ENCODE peak calls at places on chromosomes 16 and 17, in six cellular contexts. D is PC-3, E is progenitor cell of endocrine pancreas, V is psoas muscle, H is Caco-2, R is heart left ventricle. Y is an unnamed sample.

GRCh38 chr16:9053006-9053601 is 38.3 kb upstream of the HAPSTR1 start:
- DNase-seq in H (peak; percentile 85), E (peak; percentile 55), V (peak; percentile 51), D (peak; percentile 32), R (peak; percentile 80), Y (peak; percentile 85)

GRCh38 chr16:77683845-77684526 is 38.3 kb upstream of the NUDT7 start:
- DNase-seq in H (no peak), V (no peak), D (no peak), R (no peak), E (no peak), Y (no peak)

GRCh38 chr17:7916799-7917198 is 710 bp upstream of the RNF227 start:
- DNase-seq in E (no peak), R (no peak), H (no peak), V (no peak), D (no peak), Y (no peak)

GRCh38 chr16:4414187-4414909 is 2.0 kb downstream of the CORO7 start:
- DNase-seq in V (no peak), D (no peak), H (no peak), R (no peak), E (no peak), Y (no peak)

GRCh38 chr16:24980077-24980793 is 34.9 kb downstream of the ARHGAP17 start:
- DNase-seq in H (no peak), R (no peak), D (peak; percentile 48), E (no peak), V (peak; percentile 53), Y (peak; percentile 28)

GRCh38 chr16:2424061-2425007 is 4.9 kb upstream of the CCNF start:
- DNase-seq in R (no peak), D (no peak), H (no peak), V (no peak), E (no peak), Y (no peak)

GRCh38 chr17:70230883-70231282 is 61.6 kb downstream of the KCNJ2 start:
- DNase-seq in E (no peak), V (no peak), H (no peak), R (no peak), D (no peak), Y (no peak)

GRCh38 chr16:14649816-14650215 is 17.1 kb downstream of the BFAR start:
- DNase-seq in R (no peak), H (no peak), E (no peak), D (no peak), V (no peak), Y (no peak)

GRCh38 chr16:29641561-29641960 is 21.5 kb upstream of the SPN start:
- DNase-seq in E (no peak), H (no peak), R (no peak), V (no peak), D (no peak), Y (no peak)

GRCh38 chr17:51238253-51238887 is 21.5 kb downstream of the MBTD1 start:
- DNase-seq in D (no peak), E (no peak), H (no peak), V (no peak), R (no peak), Y (no peak)

GRCh38 chr16:4372578-4373355 is 1.1 kb downstream of the VASN start:
- DNase-seq in V (no peak), D (peak; percentile 67), R (peak; percentile 63), H (no peak), E (no peak), Y (peak; percentile 52)

GRCh38 chr17:35243459-35244204 is 760 bp downstream of the SLFN5 start:
- DNase-seq in R (peak; percentile 61), V (peak; percentile 58), E (peak; percentile 11), H (no peak), D (peak; percentile 60), Y (peak; percentile 39)

GRCh38 chr16:23434380-23434779 is 18.6 kb downstream of the COG7 start:
- DNase-seq in D (peak; percentile 71), E (no peak), V (no peak), R (no peak), H (peak; percentile 60), Y (peak; percentile 54)

GRCh38 chr17:73972056-73972455 is 231.4 kb upstream of the RPL38 start:
- DNase-seq in D (no peak), R (no peak), V (no peak), H (no peak), E (no peak), Y (no peak)

GRCh38 chr17:76385892-76386786 is 1.7 kb downstream of the SPHK1 start:
- DNase-seq in E (peak; percentile 74), H (peak; percentile 93), V (peak; percentile 87), D (peak; percentile 88), R (peak; percentile 84), Y (peak; percentile 89)

GRCh38 chr16:26697826-26698225 is 368.9 kb upstream of the C16orf82 start:
- DNase-seq in V (no peak), E (no peak), H (no peak), R (no peak), D (no peak), Y (no peak)

GRCh38 chr16:27703545-27703944 is 153.6 kb downstream of the KATNIP start:
- DNase-seq in D (no peak), E (no peak), H (no peak), R (no peak), V (no peak), Y (no peak)

GRCh38 chr17:58991718-58992331 is 114.9 kb downstream of the TRIM37 start:
- DNase-seq in D (peak; percentile 14), V (no peak), H (peak; percentile 30), R (no peak), E (no peak), Y (peak; percentile 24)

DNA sequence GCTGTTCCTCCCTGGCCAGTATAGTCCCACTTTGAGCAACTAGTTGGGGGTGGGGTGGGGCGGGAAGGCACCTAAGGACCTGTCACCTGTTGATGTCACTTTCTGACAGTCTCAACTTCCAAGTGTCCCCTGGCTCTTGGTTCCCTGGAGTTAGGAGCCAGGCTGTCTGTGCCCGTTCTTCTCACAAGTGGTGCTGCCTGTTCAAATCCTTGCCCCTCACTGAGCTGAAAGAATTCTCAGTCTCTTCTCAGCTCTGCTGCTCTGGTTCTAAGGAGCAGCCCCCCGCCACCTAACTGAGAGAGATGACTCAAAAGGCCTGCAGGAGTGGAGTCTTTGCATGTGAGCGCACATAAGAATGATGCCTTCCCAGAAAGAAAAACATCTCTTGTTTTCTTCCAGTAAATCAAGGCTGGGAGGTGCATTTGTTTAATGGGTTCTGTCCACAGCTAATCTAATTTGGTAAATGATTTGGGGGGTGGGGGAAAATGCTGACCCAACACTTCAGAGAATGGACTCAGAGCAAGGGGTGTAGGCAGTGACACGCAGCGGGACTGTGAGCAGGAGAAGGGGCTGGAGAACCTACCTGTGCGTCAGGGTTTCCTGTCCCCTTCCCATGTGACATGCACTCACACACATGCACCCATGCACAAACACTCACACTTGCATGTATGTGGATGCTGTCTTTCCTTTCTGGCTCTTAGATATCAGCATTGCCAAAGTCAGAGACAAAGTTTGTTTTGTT is 78.3 kb upstream of the NLRP1 start:
- DNase-seq in V (no peak), D (no peak), R (no peak), H (no peak), E (no peak), Y (no peak)
- TF ChIP-seq CTCF in V (no peak), D (no peak), R (no peak), H (no peak), E (no peak), Y (no peak)

DNA sequence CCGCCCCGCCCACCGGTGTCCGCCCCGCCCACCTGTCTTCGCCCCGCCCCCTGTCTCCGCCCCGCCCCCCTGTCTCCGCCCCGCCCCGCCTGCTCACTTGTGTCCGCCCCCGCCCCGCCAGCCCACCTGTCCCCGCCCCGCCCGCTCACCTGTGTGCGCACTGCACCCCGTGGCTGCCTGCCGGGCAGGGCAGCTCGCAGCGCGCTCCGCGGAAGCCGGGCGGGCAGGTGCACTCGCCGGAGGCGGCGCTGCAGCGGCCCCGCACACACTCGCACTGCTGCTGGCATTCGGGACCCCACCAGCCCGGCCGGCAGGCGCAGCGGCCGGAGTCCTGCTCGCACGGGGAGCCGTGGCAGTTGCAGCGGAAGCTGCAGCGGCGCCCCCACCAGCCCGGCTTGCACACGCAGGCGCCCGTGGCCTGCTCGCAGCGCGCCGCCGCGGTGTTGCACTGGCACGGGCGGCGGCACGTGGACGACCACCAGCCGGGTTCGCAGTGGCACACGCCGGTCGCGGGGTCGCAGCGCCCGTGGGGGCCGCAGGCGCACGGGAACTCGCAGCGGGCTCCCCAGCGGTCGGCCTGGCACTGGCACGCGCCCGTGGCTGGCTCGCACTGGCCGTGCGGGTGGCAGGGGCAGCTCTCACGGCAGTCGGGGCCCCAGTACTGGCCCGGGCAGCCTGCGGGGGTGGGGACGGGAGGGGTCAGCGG is 2.1 kb downstream of the SCARF1 start:
- DNase-seq in R (peak; percentile 59), D (peak; percentile 68), E (peak; percentile 82), V (peak; percentile 49), H (peak; percentile 92), Y (peak; percentile 69)
- TF ChIP-seq CTCF in R (peak; percentile 29), D (peak; percentile 31), E (peak; percentile 62), V (no peak), H (peak; percentile 49), Y (no peak)

DNA sequence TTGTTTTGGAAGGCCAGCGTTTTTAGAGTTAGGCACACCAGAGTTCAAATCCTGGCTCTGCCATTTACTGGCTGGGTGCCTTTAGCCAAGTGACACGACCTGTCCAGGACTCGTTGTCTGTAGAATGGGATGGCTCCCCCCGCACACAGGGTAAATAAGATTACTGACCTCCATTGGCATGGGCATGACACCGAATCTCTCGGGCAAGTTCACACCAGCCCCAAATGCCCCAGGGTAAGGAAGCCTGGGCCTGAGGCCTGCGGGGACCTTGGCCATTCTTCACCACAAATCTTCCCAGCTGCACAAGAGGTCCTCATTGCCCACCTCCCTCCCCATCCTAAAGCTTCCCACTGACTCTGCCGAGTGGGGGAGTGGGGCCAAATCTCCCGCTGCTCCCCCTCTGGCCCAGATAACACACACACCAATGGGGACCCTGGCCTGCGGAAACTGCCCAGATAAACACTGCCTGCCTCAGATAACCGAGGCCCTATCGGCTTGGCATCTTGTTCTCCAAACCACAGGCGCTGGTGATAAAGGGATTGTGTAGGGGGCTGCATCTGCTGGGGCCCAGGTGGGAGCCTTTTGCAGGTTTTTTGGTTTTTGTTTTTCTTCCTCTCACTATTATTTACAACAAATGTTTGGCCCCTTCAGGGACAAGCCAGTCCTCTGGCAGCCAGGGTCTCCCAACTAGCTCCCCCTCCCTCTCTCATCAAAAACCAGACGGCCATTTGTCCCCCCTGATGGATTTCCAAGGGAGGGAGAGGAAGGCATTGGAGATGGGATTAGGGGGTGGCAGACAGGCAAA is 75.0 kb upstream of the LHX1 start:
- DNase-seq in H (no peak), V (no peak), R (no peak), D (no peak), E (no peak), Y (no peak)
- TF ChIP-seq CTCF in H (no peak), V (no peak), R (no peak), D (no peak), E (no peak), Y (no peak)

DNA sequence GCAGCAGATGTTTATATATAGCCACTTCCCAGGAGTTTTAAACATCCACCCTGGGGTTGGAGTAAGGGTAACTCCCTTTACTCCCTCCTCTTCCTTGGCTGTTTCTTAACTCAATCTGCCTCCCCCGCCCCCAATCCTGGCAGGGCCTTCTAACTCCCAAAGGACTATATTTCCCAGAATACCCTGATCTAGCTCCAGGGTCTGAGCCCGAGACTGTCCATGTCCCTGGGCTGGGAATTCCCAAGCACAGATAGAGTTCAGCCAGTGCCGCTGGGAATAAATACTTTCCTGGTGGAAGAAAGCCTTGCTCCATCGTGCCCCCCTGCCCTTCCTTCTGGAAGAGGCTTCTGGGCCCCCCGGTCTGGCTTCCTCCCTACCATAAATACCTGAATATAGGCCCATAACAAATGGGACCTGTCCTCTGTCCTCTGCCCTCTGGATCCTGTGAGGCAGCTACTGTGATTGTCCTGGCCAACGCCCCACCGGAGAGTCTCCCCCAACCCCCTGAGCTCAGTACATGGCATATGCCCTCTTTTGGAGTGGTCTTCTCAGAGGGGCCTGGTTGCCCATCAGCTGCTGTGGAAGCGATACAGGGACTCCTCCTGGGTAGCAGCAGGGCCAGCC is 10.2 kb downstream of the BAHCC1 start:
- DNase-seq in V (peak; percentile 71), H (no peak), D (no peak), E (no peak), R (peak; percentile 85), Y (no peak)
- TF ChIP-seq CTCF in V (no peak), H (no peak), D (no peak), E (no peak), R (no peak), Y (no peak)

Y was measured in Calu3.